ENCODE peak calls at places on chromosomes 5 and 9, in five cellular contexts. U is GM12891, C is K562, F is GM12878, O is H1. R is an unnamed sample.
A peak's percentile ranks its signal among the peaks of the same experiment; 100 is the strongest.

GRCh38 chr5:108940500-108940899 is 192.8 kb downstream of the FER start:
- DNase-seq in U (no peak), C (no peak), F (no peak), O (no peak), R (no peak)

GRCh38 chr5:172005708-172006377 is 595 bp downstream of the FBXW11 start:
- DNase-seq in U (no peak), C (peak; percentile 43), F (no peak), O (peak; percentile 65), R (no peak)

GRCh38 chr5:91146905-91147600 is 236.1 kb downstream of the ARRDC3 start:
- DNase-seq in U (no peak), C (no peak), F (no peak), O (no peak), R (no peak)

GRCh38 chr9:8052991-8053390 is 253.4 kb upstream of the DMAC1 start:
- DNase-seq in U (no peak), C (no peak), F (no peak), O (no peak), R (no peak)

GRCh38 chr5:14568333-14568732 is 13.3 kb upstream of the OTULINL start:
- DNase-seq in U (no peak), C (no peak), F (no peak), O (no peak), R (no peak)

GRCh38 chr5:88889165-88890069 is 6.4 kb upstream of the MEF2C start:
- DNase-seq in U (no peak), C (no peak), F (no peak), O (peak; percentile 67), R (peak; percentile 27)

GRCh38 chr5:102531506-102531905 is 32.7 kb upstream of the SLCO6A1 start:
- DNase-seq in U (no peak), C (no peak), F (no peak), O (no peak), R (no peak)

GRCh38 chr5:33892419-33893151 is 795 bp upstream of the ADAMTS12 start:
- DNase-seq in U (no peak), C (no peak), F (no peak), O (no peak), R (no peak)

GRCh38 chr9:111961575-111961974 is 65.0 kb downstream of the UGCG start:
- DNase-seq in U (no peak), C (peak; percentile 42), F (no peak), O (no peak), R (no peak)

GRCh38 chr5:152379331-152379730 is 25.7 kb downstream of the NMUR2 start:
- DNase-seq in U (no peak), C (no peak), F (no peak), O (no peak), R (no peak)

GRCh38 chr5:61318374-61318773 is 13.7 kb upstream of the ZSWIM6 start:
- DNase-seq in U (no peak), C (no peak), F (no peak), O (no peak), R (no peak)

GRCh38 chr5:61311836-61312808 is 19.9 kb upstream of the ZSWIM6 start:
- DNase-seq in U (no peak), C (no peak), F (no peak), O (no peak), R (no peak)

GRCh38 chr5:61309115-61309514 is 22.9 kb upstream of the ZSWIM6 start:
- DNase-seq in U (no peak), C (no peak), F (no peak), O (no peak), R (no peak)

GRCh38 chr5:61311056-61311455 is 21.0 kb upstream of the ZSWIM6 start:
- DNase-seq in U (no peak), C (no peak), F (no peak), O (no peak), R (no peak)

GRCh38 chr5:61313960-61314681 is 17.9 kb upstream of the ZSWIM6 start:
- DNase-seq in U (no peak), C (no peak), F (no peak), O (no peak), R (no peak)
- TF ChIP-seq TAF1 in U (no peak), C (no peak), F (no peak), O (no peak), R (no peak)

DNA sequence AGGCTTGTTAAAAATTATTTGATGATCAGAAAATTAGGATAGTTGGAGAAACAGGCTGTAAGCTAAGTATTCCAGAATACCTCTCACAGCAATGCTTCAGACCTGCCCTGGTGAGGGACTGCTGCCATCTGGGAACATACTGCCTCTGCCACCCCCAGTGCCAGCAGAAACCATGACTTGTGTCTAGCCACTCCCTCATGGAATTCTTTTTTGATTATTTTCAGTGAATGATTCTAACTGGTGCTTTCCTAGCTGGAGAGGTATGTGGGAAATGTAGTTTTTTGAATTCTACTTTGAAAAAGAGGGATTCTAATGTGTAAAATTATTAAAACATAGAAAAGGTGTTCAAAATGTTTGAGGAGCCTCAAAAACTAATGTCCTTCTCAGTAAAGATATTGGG is 126.3 kb downstream of the HMHB1 start:
- DNase-seq in U (no peak), C (no peak), F (no peak), O (no peak), R (no peak)
- TF ChIP-seq POLR2A in U (no peak), C (no peak), F (no peak), O (no peak), R (no peak)

DNA sequence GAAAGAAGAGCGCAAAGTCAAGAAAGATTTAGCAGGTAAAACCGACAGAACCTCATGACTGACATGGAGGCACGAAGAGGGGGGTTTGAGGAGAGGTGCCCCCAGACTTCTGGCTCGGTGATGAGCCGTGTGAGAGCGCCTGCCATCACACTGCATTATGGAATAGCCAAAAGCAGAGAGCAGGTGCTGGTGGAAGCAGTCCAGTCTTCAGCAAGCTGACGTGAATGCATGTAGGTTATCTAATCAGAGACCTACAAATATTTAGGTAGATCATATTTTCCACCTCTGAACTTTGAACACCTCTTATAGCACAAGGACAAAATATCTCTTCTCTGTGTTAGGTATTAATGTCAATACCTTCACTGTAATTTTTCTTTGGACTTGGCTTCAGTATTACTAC is 68.4 kb downstream of the RNF130 start:
- DNase-seq in U (no peak), C (no peak), F (no peak), O (no peak), R (no peak)
- TF ChIP-seq TAF1 in U (no peak), C (no peak), F (no peak), O (no peak), R (no peak)

GRCh38 chr9:22124263-22125011 is 115.3 kb upstream of the CDKN2B start:
- DNase-seq in U (no peak), C (no peak), F (no peak), O (no peak), R (no peak)
- TF ChIP-seq POLR2A in U (no peak), C (no peak), F (no peak), O (no peak), R (no peak)

DNA sequence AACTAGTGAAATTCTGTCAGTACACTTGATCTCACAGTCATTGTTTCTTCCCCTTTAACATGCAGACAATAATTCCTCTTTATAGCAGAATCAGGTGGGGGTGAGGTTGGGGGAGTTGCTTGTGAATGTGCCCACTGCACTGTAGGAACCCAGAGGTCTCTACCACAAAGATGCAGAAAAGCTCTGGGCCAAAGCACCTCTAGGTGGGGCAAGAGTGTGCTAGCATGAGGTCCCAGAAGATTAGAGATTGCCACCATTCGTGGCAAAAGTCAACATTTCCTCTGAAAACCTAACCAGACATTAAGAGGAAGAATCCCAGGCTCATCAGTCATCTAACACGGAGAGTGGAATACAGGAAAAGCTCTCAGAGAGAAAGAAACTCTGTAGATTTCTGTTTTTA is 74.5 kb downstream of the PTCD2 start:
- DNase-seq in U (no peak), C (peak; percentile 41), F (no peak), O (no peak), R (no peak)
- TF ChIP-seq TAF1 in U (no peak), C (no peak), F (no peak), O (no peak), R (no peak)

GRCh38 chr5:179839328-179840256 is 18.9 kb downstream of the SQSTM1 start:
- DNase-seq in U (no peak), C (no peak), F (no peak), O (no peak), R (no peak)
- TF ChIP-seq POLR2A in U (no peak), C (no peak), F (no peak), O (no peak), R (peak; percentile 27)

DNA sequence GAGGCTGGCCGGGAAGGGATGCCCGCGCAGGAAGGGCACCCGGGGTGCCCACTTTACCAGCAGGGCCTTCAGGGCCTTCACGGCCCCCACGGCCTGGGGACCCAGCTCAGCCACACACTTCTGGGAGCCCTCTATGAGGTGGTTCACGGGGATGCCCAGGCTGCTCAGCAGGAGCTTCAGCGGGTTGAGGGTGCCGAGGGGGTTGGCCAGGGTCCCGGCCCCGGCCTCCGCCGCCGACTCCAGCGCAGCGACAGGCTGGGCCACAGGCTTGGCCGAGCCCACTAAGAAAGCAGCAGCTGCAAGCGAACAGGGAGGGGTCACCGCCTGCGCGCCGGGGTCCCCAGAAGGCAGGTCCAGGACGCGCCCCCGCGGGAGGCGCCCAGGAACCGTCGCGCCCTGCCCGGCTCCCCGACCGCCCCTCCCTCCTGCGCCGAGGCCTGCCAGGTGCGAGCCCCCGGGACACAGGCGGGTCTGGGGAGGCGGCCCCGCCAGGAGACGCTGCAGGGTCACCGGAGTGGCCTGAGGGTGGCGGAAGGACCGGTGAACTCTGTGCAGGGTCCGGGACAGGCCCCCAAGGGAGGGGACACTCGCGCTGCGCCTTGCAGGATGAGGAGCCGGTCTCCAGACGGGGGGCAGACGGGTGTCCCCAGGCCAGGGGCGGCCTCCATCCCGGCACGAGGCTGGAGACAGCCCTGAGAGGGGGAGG is 603 bp downstream of the SCGB3A1 start:
- DNase-seq in U (peak; percentile 20), C (no peak), F (no peak), O (peak; percentile 72), R (no peak)
- TF ChIP-seq TAF1 in U (no peak), C (no peak), F (no peak), O (no peak), R (no peak)

GRCh38 chr9:130172161-130172857 is at the start of gene NCS1:
- DNase-seq in U (peak; percentile 66), C (peak; percentile 80), F (no peak), O (no peak), R (no peak)

GRCh38 chr9:130171226-130172148 is 717 bp upstream of the NCS1 start:
- DNase-seq in U (no peak), C (no peak), F (no peak), O (peak; percentile 76), R (no peak)

GRCh38 chr9:130174025-130174424 is 1.8 kb downstream of the NCS1 start:
- DNase-seq in U (no peak), C (no peak), F (no peak), O (no peak), R (no peak)

GRCh38 chr9:130173462-130173876 is 1.3 kb downstream of the NCS1 start:
- DNase-seq in U (no peak), C (no peak), F (no peak), O (peak; percentile 64), R (no peak)

DNA sequence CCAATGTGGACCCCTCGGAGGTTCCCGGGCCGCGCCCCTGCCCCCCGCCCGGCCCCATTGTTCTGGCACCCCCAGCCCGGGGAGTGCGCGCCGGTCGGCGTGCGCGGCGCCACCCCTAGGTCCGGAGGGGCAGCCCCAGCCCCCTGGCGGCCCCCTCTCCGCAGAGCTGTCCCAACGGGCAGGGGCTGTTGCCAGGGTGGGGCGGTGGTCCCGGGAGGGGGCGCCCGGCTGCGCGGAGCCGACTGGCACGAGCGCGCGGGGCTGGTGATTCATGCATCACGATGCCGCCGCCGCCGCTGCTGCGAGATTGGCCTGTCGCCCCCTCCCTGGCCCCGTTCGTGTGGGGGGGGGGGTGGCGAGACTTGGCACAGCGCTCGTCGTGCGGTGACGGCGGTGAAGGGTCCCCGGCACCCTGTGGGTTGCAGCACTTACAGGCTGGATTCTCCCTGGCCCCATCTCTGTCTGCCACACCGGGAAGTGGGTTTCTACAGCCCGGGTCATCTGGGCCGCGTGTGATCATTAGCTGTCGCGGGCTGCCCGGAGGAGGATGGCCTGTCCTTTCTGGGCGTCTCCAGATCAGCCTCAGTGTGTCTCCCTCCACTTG is 756 bp downstream of the NCS1 start:
- DNase-seq in U (no peak), C (no peak), F (no peak), O (no peak), R (no peak)
- TF ChIP-seq POLR2A in U (no peak), C (no peak), F (no peak), O (no peak), R (no peak)